ENCODE peak calls at places on chromosomes 11 and 22, in ten cellular contexts. C, L, A, U, J, O, Y, T, D and Z are unnamed samples.

GRCh38 chr11:124454552-124454951 is 9.1 kb upstream of the OR8B8 start:
- DNase-seq in D (no peak), J (no peak), A (no peak), U (no peak), L (no peak), O (no peak), C (no peak), T (no peak), Y (no peak), Z (no peak)

GRCh38 chr11:118856314-118856713 is 27.4 kb upstream of the CXCR5 start:
- DNase-seq in L (no peak), D (no peak), A (no peak), O (no peak), C (no peak), Y (no peak), T (no peak), U (no peak), J (no peak), Z (no peak)

GRCh38 chr11:2928605-2929510 is at the start of gene PHLDA2:
- DNase-seq in C (no peak), U (peak; percentile 92), A (peak; percentile 76), T (peak; percentile 65), Y (peak; percentile 66), D (no peak), J (peak; percentile 58), L (peak; percentile 71), O (peak; percentile 83), Z (peak; percentile 81)

GRCh38 chr22:41619979-41620645 is 731 bp downstream of the DESI1 start:
- DNase-seq in D (no peak), A (no peak), U (peak; percentile 60), J (peak; percentile 35), Y (peak; percentile 44), L (peak; percentile 78), C (peak; percentile 62), T (peak; percentile 62), O (peak; percentile 38), Z (peak; percentile 51)

GRCh38 chr11:3738241-3738640 is 59.1 kb downstream of the NUP98 start:
- DNase-seq in U (peak; percentile 64), C (no peak), L (no peak), D (no peak), Y (no peak), J (no peak), T (no peak), A (peak; percentile 90), O (no peak), Z (no peak)

GRCh38 chr11:115411114-115411513 is 93.1 kb downstream of the CADM1 start:
- DNase-seq in A (no peak), C (no peak), Y (no peak), L (no peak), U (no peak), O (no peak), T (no peak), D (no peak), J (no peak), Z (no peak)

GRCh38 chr11:120180571-120181445 is 30.0 kb upstream of the OAF start:
- DNase-seq in T (no peak), O (no peak), Y (no peak), J (no peak), L (peak; percentile 71), A (peak; percentile 31), D (no peak), C (peak; percentile 57), U (peak; percentile 98), Z (no peak)

GRCh38 chr11:44080951-44081350 is 14.5 kb upstream of the EXT2 start:
- DNase-seq in U (no peak), T (no peak), A (no peak), L (no peak), O (no peak), D (no peak), J (no peak), Y (no peak), C (no peak), Z (no peak)

GRCh38 chr11:2581931-2582435 is 117.8 kb downstream of the KCNQ1OT1 start:
- DNase-seq in U (no peak), O (no peak), C (no peak), A (no peak), L (no peak), Y (no peak), D (no peak), T (peak; percentile 31), J (no peak), Z (no peak)

GRCh38 chr11:507727-508515 is 879 bp upstream of the RNH1 start:
- DNase-seq in O (no peak), C (peak; percentile 34), Y (no peak), D (no peak), L (no peak), J (no peak), A (no peak), U (peak; percentile 64), T (peak; percentile 59), Z (no peak)

GRCh38 chr11:57648791-57649735 is 649 bp downstream of the YPEL4 start:
- DNase-seq in O (no peak), D (peak; percentile 32), C (peak; percentile 60), J (no peak), L (peak; percentile 67), A (no peak), T (peak; percentile 53), U (peak; percentile 68), Y (no peak), Z (no peak)

GRCh38 chr11:66996609-66997273 is 21.6 kb downstream of the C11orf86 start:
- DNase-seq in Y (no peak), A (peak; percentile 74), J (no peak), C (peak; percentile 55), O (peak; percentile 87), L (no peak), U (peak; percentile 70), D (no peak), T (no peak), Z (no peak)

GRCh38 chr22:46122980-46123693 is 27.2 kb upstream of the PPARA start:
- DNase-seq in D (no peak), C (no peak), L (no peak), A (peak; percentile 13), U (peak; percentile 19), J (no peak), O (no peak), T (peak; percentile 60), Y (no peak), Z (no peak)

GRCh38 chr11:16002942-16003341 is 353.4 kb downstream of the SOX6 start:
- DNase-seq in U (no peak), Y (no peak), T (no peak), J (no peak), A (no peak), C (no peak), D (no peak), L (no peak), O (no peak), Z (no peak)

GRCh38 chr11:280762-281485 is 2.7 kb downstream of the NLRP6 start:
- DNase-seq in C (no peak), T (peak; percentile 30), L (peak; percentile 56), A (no peak), O (no peak), D (no peak), Y (no peak), U (peak; percentile 20), J (no peak), Z (no peak)

GRCh38 chr11:102390667-102391449 is 43.8 kb downstream of the BIRC2 start:
- DNase-seq in O (peak; percentile 53), U (peak; percentile 74), T (no peak), D (no peak), A (peak; percentile 67), L (peak; percentile 80), C (peak; percentile 88), J (peak; percentile 48), Y (peak; percentile 73), Z (peak; percentile 64)

GRCh38 chr11:107631043-107631442 is 40.1 kb downstream of the ELMOD1 start:
- DNase-seq in Y (no peak), T (no peak), A (no peak), U (no peak), D (no peak), O (no peak), J (no peak), L (no peak), C (no peak), Z (no peak)

GRCh38 chr11:27838674-27839073 is 138.4 kb upstream of the BDNF start:
- DNase-seq in L (no peak), O (no peak), C (no peak), A (no peak), J (no peak), T (no peak), Y (no peak), U (no peak), D (no peak), Z (no peak)

GRCh38 chr11:43942651-43943356 is 367 bp downstream of the C11orf96 start:
- DNase-seq in O (peak; percentile 56), T (peak; percentile 79), J (no peak), D (no peak), A (no peak), U (peak; percentile 63), Y (peak; percentile 45), C (peak; percentile 62), L (peak; percentile 78), Z (no peak)

GRCh38 chr22:46371623-46372226 is 36.2 kb downstream of the TRMU start:
- DNase-seq in U (no peak), O (no peak), J (no peak), A (no peak), Y (no peak), D (no peak), L (no peak), C (no peak), T (no peak), Z (no peak)

GRCh38 chr11:116928102-116928777 is 90.8 kb upstream of the APOA1 start:
- DNase-seq in Y (no peak), D (no peak), O (no peak), C (no peak), J (no peak), U (no peak), T (no peak), A (no peak), L (no peak), Z (no peak)

GRCh38 chr11:64705501-64705900 is 17.5 kb downstream of the NRXN2 start:
- DNase-seq in U (no peak), T (no peak), J (no peak), O (no peak), L (no peak), C (no peak), A (no peak), Y (no peak), D (no peak), Z (no peak)

GRCh38 chr22:46734830-46735453 is 3.1 kb downstream of the CERK start:
- DNase-seq in A (no peak), D (peak; percentile 67), L (no peak), Y (no peak), J (peak; percentile 39), U (no peak), O (no peak), T (no peak), C (no peak), Z (no peak)

GRCh38 chr11:127804775-127805446 is 782.4 kb downstream of the ETS1 start:
- DNase-seq in D (no peak), U (no peak), A (no peak), O (no peak), J (no peak), C (no peak), Y (no peak), L (no peak), T (no peak), Z (no peak)

GRCh38 chr11:7281083-7281482 is 29.4 kb downstream of the SYT9 start:
- DNase-seq in D (no peak), L (no peak), T (no peak), J (no peak), A (no peak), Y (no peak), U (peak; percentile 7), C (no peak), O (peak; percentile 3), Z (no peak)

GRCh38 chr22:25186140-25186539 is 13.5 kb upstream of the CRYBB3 start:
- DNase-seq in C (no peak), A (no peak), T (no peak), D (no peak), U (no peak), O (no peak), Y (no peak), L (no peak), J (no peak), Z (no peak)

GRCh38 chr11:120324932-120325810 is at the start of gene TLCD5:
- DNase-seq in A (peak; percentile 64), L (peak; percentile 76), Y (peak; percentile 77), J (peak; percentile 19), T (peak; percentile 83), C (peak; percentile 85), U (peak; percentile 83), O (peak; percentile 60), D (peak; percentile 84), Z (peak; percentile 71)

GRCh38 chr22:47163876-47164513 is 401.5 kb downstream of the TBC1D22A start:
- DNase-seq in J (no peak), A (no peak), D (peak; percentile 29), T (peak; percentile 25), C (no peak), Y (no peak), O (no peak), U (no peak), L (peak; percentile 50), Z (no peak)